ENCODE peak calls at places on chromosomes 7 and 10, in four cellular contexts. One of them, this sample, is unnamed.

GRCh38 chr10:97450828-97451227 is 4.9 kb downstream of the ZDHHC16 start:
- DNase-seq in A549: no peak
- DNase-seq in IMR-90: no peak
- DNase-seq in K562: no peak
- DNase-seq in this sample: no peak

GRCh38 chr7:116431783-116432182 is 67.8 kb upstream of the CAV2 start:
- DNase-seq in A549: no peak
- DNase-seq in IMR-90: peak; percentile 31
- DNase-seq in K562: no peak
- DNase-seq in this sample: no peak

GRCh38 chr10:52314822-52315552 is 906 bp downstream of the DKK1 start:
- DNase-seq in A549: peak; percentile 13
- DNase-seq in IMR-90: peak; percentile 41
- DNase-seq in K562: no peak
- DNase-seq in this sample: no peak

GRCh38 chr10:27285093-27285492 is 44.5 kb upstream of the ACBD5 start:
- DNase-seq in A549: no peak
- DNase-seq in IMR-90: peak; percentile 2
- DNase-seq in K562: peak; percentile 30
- DNase-seq in this sample: no peak

GRCh38 chr10:50993817-50994251 is 80.5 kb upstream of the PRKG1 start:
- DNase-seq in A549: no peak
- DNase-seq in IMR-90: peak; percentile 89
- DNase-seq in K562: no peak
- DNase-seq in this sample: no peak

GRCh38 chr10:46557319-46558140 is 1.1 kb upstream of the GPRIN2 start:
- DNase-seq in A549: peak; percentile 38
- DNase-seq in IMR-90: no peak
- DNase-seq in K562: no peak
- DNase-seq in this sample: no peak

GRCh38 chr10:60140681-60141632 is 234.6 kb upstream of the CCDC6 start:
- DNase-seq in A549: no peak
- DNase-seq in IMR-90: peak; percentile 13
- DNase-seq in K562: peak; percentile 79
- DNase-seq in this sample: no peak

GRCh38 chr7:141876371-141876770 is 35.1 kb upstream of the PRSS37 start:
- DNase-seq in A549: no peak
- DNase-seq in IMR-90: no peak
- DNase-seq in K562: no peak
- DNase-seq in this sample: no peak

GRCh38 chr10:130179640-130180039 is 43.4 kb downstream of the GLRX3 start:
- DNase-seq in A549: peak; percentile 17
- DNase-seq in IMR-90: peak; percentile 78
- DNase-seq in K562: peak; percentile 46
- DNase-seq in this sample: no peak

GRCh38 chr7:1361016-1361755 is 98.1 kb downstream of the MICALL2 start:
- DNase-seq in A549: no peak
- DNase-seq in IMR-90: no peak
- DNase-seq in K562: no peak
- DNase-seq in this sample: no peak

GRCh38 chr10:89427629-89428028 is 13.3 kb downstream of the IFIT5 start:
- DNase-seq in A549: no peak
- DNase-seq in IMR-90: peak; percentile 88
- DNase-seq in K562: no peak
- DNase-seq in this sample: no peak

GRCh38 chr7:137687556-137688280 is 159.1 kb downstream of the DGKI start:
- DNase-seq in A549: no peak
- DNase-seq in IMR-90: peak; percentile 71
- DNase-seq in K562: no peak
- DNase-seq in this sample: no peak

GRCh38 chr10:72137583-72137982 is 49.2 kb upstream of the SPOCK2 start:
- DNase-seq in A549: no peak
- DNase-seq in IMR-90: no peak
- DNase-seq in K562: no peak
- DNase-seq in this sample: no peak

GRCh38 chr10:20659225-20659624 is 237.9 kb downstream of the NEBL start:
- DNase-seq in A549: no peak
- DNase-seq in IMR-90: no peak
- DNase-seq in K562: no peak
- DNase-seq in this sample: no peak

GRCh38 chr7:32905175-32905662 is 13.7 kb upstream of the KBTBD2 start:
- DNase-seq in A549: no peak
- DNase-seq in IMR-90: peak; percentile 66
- DNase-seq in K562: peak; percentile 98
- DNase-seq in this sample: no peak

GRCh38 chr10:32132357-32132756 is 76.1 kb upstream of the KIF5B start:
- DNase-seq in A549: no peak
- DNase-seq in IMR-90: no peak
- DNase-seq in K562: peak; percentile 49
- DNase-seq in this sample: no peak

GRCh38 chr7:139940866-139941265 is 111.8 kb downstream of the TBXAS1 start:
- DNase-seq in A549: no peak
- DNase-seq in IMR-90: peak; percentile 50
- DNase-seq in K562: peak; percentile 34
- DNase-seq in this sample: no peak

DNA sequence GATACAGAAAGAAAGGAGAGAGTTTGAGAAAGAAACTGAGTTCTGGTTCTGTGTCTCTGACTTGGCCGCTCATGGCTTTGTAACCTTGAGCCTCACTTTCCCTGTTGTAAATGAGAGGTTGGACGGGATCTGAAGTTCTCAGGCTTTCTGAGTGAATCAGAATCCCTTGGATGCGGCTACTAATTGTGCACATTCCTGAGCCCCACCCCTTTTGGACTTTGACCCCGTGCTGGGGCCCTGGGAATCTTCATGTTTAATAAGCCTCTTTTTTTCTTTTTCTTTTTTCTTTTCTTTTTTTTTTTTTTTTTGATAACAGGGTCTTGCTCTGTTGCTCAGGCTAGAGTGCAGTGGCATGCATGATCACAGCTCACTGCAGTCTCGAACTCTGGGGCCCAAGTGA is 26.9 kb downstream of the SLC25A28 start:
- DNase-seq in A549: no peak
- DNase-seq in IMR-90: no peak
- DNase-seq in K562: no peak
- DNase-seq in this sample: no peak
- TF ChIP-seq ELK1 in A549: no peak
- TF ChIP-seq ELK1 in IMR-90: no peak
- TF ChIP-seq ELK1 in K562: no peak
- TF ChIP-seq ELK1 in this sample: no peak

DNA sequence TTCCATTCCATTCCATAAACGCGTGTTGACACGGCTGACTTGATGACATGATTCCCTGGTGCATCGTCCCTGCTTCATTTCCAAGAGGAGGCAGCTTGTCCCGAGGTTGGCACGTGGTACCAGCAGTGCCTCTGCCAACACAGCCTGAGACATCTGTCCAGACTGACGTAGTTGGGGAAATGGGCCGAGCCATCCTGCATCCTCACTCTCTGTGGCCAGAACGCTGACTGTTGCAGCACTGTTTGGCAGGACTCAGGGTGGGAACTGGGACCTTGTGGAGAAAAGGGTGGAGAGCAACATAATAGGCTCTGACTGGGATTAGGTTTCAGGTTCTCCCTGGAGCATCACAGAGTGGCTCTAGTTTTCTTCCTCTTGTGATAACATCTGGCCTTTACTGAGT is 118.6 kb upstream of the BTBD16 start:
- DNase-seq in A549: no peak
- DNase-seq in IMR-90: peak; percentile 44
- DNase-seq in K562: no peak
- DNase-seq in this sample: no peak
- TF ChIP-seq ELK1 in A549: no peak
- TF ChIP-seq ELK1 in IMR-90: no peak
- TF ChIP-seq ELK1 in K562: no peak
- TF ChIP-seq ELK1 in this sample: no peak

DNA sequence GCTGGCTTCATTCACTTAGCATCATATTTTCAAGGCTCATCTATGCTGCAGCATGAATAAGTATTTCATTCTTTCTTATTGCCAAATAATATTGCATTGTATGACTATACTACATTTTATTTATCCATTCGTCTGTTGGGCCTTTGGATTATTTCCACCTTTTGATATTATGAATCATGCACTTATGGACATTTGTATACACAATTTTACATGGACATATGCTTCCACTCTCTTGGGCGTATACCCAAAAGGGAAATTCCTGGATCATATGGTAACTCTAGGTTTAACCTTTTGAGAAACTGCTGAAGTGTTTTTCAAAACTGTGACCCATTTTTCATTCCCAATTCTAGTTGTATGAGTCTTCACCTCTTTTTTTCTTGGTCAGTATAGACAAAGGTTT is 80.3 kb upstream of the GNAI1 start:
- DNase-seq in A549: no peak
- DNase-seq in IMR-90: peak; percentile 92
- DNase-seq in K562: no peak
- DNase-seq in this sample: no peak
- TF ChIP-seq ELK1 in A549: no peak
- TF ChIP-seq ELK1 in IMR-90: no peak
- TF ChIP-seq ELK1 in K562: no peak
- TF ChIP-seq ELK1 in this sample: no peak

GRCh38 chr10:74453151-74453550 is 302.1 kb downstream of the ADK start:
- DNase-seq in A549: no peak
- DNase-seq in IMR-90: no peak
- DNase-seq in K562: no peak
- DNase-seq in this sample: no peak
- TF ChIP-seq ELK1 in A549: no peak
- TF ChIP-seq ELK1 in IMR-90: no peak
- TF ChIP-seq ELK1 in K562: no peak
- TF ChIP-seq ELK1 in this sample: no peak

DNA sequence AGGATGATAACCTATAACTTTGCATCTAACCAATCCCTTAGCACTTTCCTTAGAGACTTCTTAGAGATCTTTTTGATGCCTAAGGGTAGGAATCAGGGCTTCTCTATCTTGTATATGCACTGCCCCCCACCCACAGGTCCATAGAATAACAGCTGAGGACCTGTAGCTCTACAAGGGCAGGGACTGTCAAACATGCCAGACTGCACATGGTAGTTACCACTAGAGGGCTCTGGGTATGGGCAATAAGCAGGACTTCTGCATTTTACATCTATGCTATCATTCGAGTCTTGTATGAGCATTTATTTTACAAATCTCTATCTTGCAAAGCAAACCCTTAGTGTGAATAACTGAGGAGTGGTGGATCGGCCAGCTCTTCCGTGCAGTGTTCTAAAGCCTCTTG is 219.1 kb downstream of the WDR11 start:
- DNase-seq in A549: peak; percentile 22
- DNase-seq in IMR-90: no peak
- DNase-seq in K562: peak; percentile 13
- DNase-seq in this sample: no peak
- TF ChIP-seq ELK1 in A549: no peak
- TF ChIP-seq ELK1 in IMR-90: no peak
- TF ChIP-seq ELK1 in K562: no peak
- TF ChIP-seq ELK1 in this sample: no peak

GRCh38 chr7:38568497-38568896 is 62.7 kb downstream of the AMPH start:
- DNase-seq in A549: no peak
- DNase-seq in IMR-90: no peak
- DNase-seq in K562: no peak
- DNase-seq in this sample: no peak

GRCh38 chr7:38563736-38564135 is 67.4 kb downstream of the AMPH start:
- DNase-seq in A549: no peak
- DNase-seq in IMR-90: no peak
- DNase-seq in K562: no peak
- DNase-seq in this sample: no peak

GRCh38 chr7:38561166-38561565 is 70.0 kb downstream of the AMPH start:
- DNase-seq in A549: no peak
- DNase-seq in IMR-90: peak; percentile 33
- DNase-seq in K562: no peak
- DNase-seq in this sample: no peak

DNA sequence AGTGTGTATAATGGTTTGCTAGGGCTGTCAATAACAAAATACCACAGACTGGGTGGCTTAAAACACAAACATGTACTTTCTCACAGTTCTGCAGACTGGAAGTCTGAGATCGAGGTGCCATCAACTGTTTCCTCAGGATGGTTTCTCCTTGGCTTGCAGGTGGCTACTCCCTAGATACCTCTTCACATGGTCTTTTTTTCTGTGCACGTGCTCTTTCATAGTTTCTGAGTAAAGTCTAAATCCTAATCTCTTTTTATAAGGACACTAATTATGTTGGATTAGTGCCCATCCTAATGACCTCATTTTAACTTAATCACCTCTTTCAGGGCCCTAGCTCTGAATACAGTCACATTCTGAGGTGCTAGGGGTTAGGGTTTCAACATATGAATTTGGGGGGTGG is 65.9 kb downstream of the AMPH start:
- DNase-seq in A549: no peak
- DNase-seq in IMR-90: no peak
- DNase-seq in K562: no peak
- DNase-seq in this sample: no peak
- TF ChIP-seq ELK1 in A549: no peak
- TF ChIP-seq ELK1 in IMR-90: no peak
- TF ChIP-seq ELK1 in K562: no peak
- TF ChIP-seq ELK1 in this sample: no peak

GRCh38 chr7:34087892-34088891 is 182.9 kb downstream of the BMPER start:
- DNase-seq in A549: no peak
- DNase-seq in IMR-90: peak; percentile 40
- DNase-seq in K562: peak; percentile 4
- DNase-seq in this sample: no peak
- TF ChIP-seq ELK1 in A549: no peak
- TF ChIP-seq ELK1 in IMR-90: no peak
- TF ChIP-seq ELK1 in K562: no peak
- TF ChIP-seq ELK1 in this sample: no peak